ENCODE peak calls at places on chromosome 14, in nine cellular contexts. One of them, this sample, is unnamed.

GRCh38 chr14:79596531-79596930 is 614.8 kb downstream of the DIO2 start:
- DNase-seq in NCI-H1417: no peak
- DNase-seq in left ventricle myocardium superior: no peak
- DNase-seq in activated CD8-positive, alpha-beta T cell treated with anti-CD3 and anti-CD28 coated beads, Interleukin-2, amount 10 ng/mL, durations not matched to agents 7 days and 5 days: no peak
- DNase-seq in AG08396: peak; percentile 27
- DNase-seq in NCI-H446 treated with DMSO at 0.1 percent for 48 hours: no peak
- DNase-seq in neural progenitor cell: no peak
- DNase-seq in IMR-90: peak; percentile 88
- DNase-seq in adipocyte: no peak
- DNase-seq in this sample: peak; percentile 22

GRCh38 chr14:76741074-76741473 is 20.2 kb upstream of the VASH1 start:
- DNase-seq in NCI-H1417: no peak
- DNase-seq in left ventricle myocardium superior: no peak
- DNase-seq in activated CD8-positive, alpha-beta T cell treated with anti-CD3 and anti-CD28 coated beads, Interleukin-2, amount 10 ng/mL, durations not matched to agents 7 days and 5 days: no peak
- DNase-seq in AG08396: no peak
- DNase-seq in NCI-H446 treated with DMSO at 0.1 percent for 48 hours: no peak
- DNase-seq in neural progenitor cell: no peak
- DNase-seq in IMR-90: no peak
- DNase-seq in adipocyte: no peak
- DNase-seq in this sample: no peak

GRCh38 chr14:64757601-64758000 is 53.4 kb downstream of the PLEKHG3 start:
- DNase-seq in NCI-H1417: no peak
- DNase-seq in left ventricle myocardium superior: no peak
- DNase-seq in activated CD8-positive, alpha-beta T cell treated with anti-CD3 and anti-CD28 coated beads, Interleukin-2, amount 10 ng/mL, durations not matched to agents 7 days and 5 days: no peak
- DNase-seq in AG08396: no peak
- DNase-seq in NCI-H446 treated with DMSO at 0.1 percent for 48 hours: no peak
- DNase-seq in neural progenitor cell: no peak
- DNase-seq in IMR-90: no peak
- DNase-seq in adipocyte: no peak
- DNase-seq in this sample: no peak

GRCh38 chr14:89621009-89621421 is 204.0 kb upstream of the FOXN3 start:
- DNase-seq in NCI-H1417: no peak
- DNase-seq in left ventricle myocardium superior: no peak
- DNase-seq in activated CD8-positive, alpha-beta T cell treated with anti-CD3 and anti-CD28 coated beads, Interleukin-2, amount 10 ng/mL, durations not matched to agents 7 days and 5 days: peak; percentile 72
- DNase-seq in AG08396: no peak
- DNase-seq in NCI-H446 treated with DMSO at 0.1 percent for 48 hours: no peak
- DNase-seq in neural progenitor cell: no peak
- DNase-seq in IMR-90: no peak
- DNase-seq in adipocyte: no peak
- DNase-seq in this sample: no peak

GRCh38 chr14:54257424-54257823 is 139.4 kb upstream of the CDKN3 start:
- DNase-seq in NCI-H1417: no peak
- DNase-seq in left ventricle myocardium superior: no peak
- DNase-seq in activated CD8-positive, alpha-beta T cell treated with anti-CD3 and anti-CD28 coated beads, Interleukin-2, amount 10 ng/mL, durations not matched to agents 7 days and 5 days: no peak
- DNase-seq in AG08396: no peak
- DNase-seq in NCI-H446 treated with DMSO at 0.1 percent for 48 hours: no peak
- DNase-seq in neural progenitor cell: peak; percentile 95
- DNase-seq in IMR-90: no peak
- DNase-seq in adipocyte: no peak
- DNase-seq in this sample: no peak

GRCh38 chr14:96398432-96398831 is 6.5 kb downstream of the AK7 start:
- DNase-seq in NCI-H1417: no peak
- DNase-seq in left ventricle myocardium superior: no peak
- DNase-seq in activated CD8-positive, alpha-beta T cell treated with anti-CD3 and anti-CD28 coated beads, Interleukin-2, amount 10 ng/mL, durations not matched to agents 7 days and 5 days: no peak
- DNase-seq in AG08396: no peak
- DNase-seq in NCI-H446 treated with DMSO at 0.1 percent for 48 hours: no peak
- DNase-seq in neural progenitor cell: no peak
- DNase-seq in IMR-90: no peak
- DNase-seq in adipocyte: no peak
- DNase-seq in this sample: no peak

GRCh38 chr14:33679461-33680225 is 271.2 kb downstream of the EGLN3 start:
- DNase-seq in NCI-H1417: no peak
- DNase-seq in left ventricle myocardium superior: no peak
- DNase-seq in activated CD8-positive, alpha-beta T cell treated with anti-CD3 and anti-CD28 coated beads, Interleukin-2, amount 10 ng/mL, durations not matched to agents 7 days and 5 days: no peak
- DNase-seq in AG08396: no peak
- DNase-seq in NCI-H446 treated with DMSO at 0.1 percent for 48 hours: no peak
- DNase-seq in neural progenitor cell: no peak
- DNase-seq in IMR-90: peak; percentile 13
- DNase-seq in adipocyte: peak; percentile 61
- DNase-seq in this sample: no peak

GRCh38 chr14:68791078-68791983 is 1.5 kb downstream of the ZFP36L1 start:
- DNase-seq in NCI-H1417: no peak
- DNase-seq in left ventricle myocardium superior: peak; percentile 22
- DNase-seq in activated CD8-positive, alpha-beta T cell treated with anti-CD3 and anti-CD28 coated beads, Interleukin-2, amount 10 ng/mL, durations not matched to agents 7 days and 5 days: peak; percentile 52
- DNase-seq in AG08396: no peak
- DNase-seq in NCI-H446 treated with DMSO at 0.1 percent for 48 hours: no peak
- DNase-seq in neural progenitor cell: peak; percentile 76
- DNase-seq in IMR-90: no peak
- DNase-seq in adipocyte: peak; percentile 49
- DNase-seq in this sample: no peak

GRCh38 chr14:48251290-48251689 is 575.9 kb upstream of the MDGA2 start:
- DNase-seq in NCI-H1417: no peak
- DNase-seq in left ventricle myocardium superior: no peak
- DNase-seq in activated CD8-positive, alpha-beta T cell treated with anti-CD3 and anti-CD28 coated beads, Interleukin-2, amount 10 ng/mL, durations not matched to agents 7 days and 5 days: no peak
- DNase-seq in AG08396: no peak
- DNase-seq in NCI-H446 treated with DMSO at 0.1 percent for 48 hours: no peak
- DNase-seq in neural progenitor cell: no peak
- DNase-seq in IMR-90: no peak
- DNase-seq in adipocyte: no peak
- DNase-seq in this sample: no peak

GRCh38 chr14:96673706-96674105 is 123.5 kb upstream of the VRK1 start:
- DNase-seq in NCI-H1417: no peak
- DNase-seq in left ventricle myocardium superior: no peak
- DNase-seq in activated CD8-positive, alpha-beta T cell treated with anti-CD3 and anti-CD28 coated beads, Interleukin-2, amount 10 ng/mL, durations not matched to agents 7 days and 5 days: no peak
- DNase-seq in AG08396: no peak
- DNase-seq in NCI-H446 treated with DMSO at 0.1 percent for 48 hours: no peak
- DNase-seq in neural progenitor cell: no peak
- DNase-seq in IMR-90: no peak
- DNase-seq in adipocyte: no peak
- DNase-seq in this sample: no peak

GRCh38 chr14:100604709-100605108 is 17.5 kb upstream of the BEGAIN start:
- DNase-seq in NCI-H1417: no peak
- DNase-seq in left ventricle myocardium superior: no peak
- DNase-seq in activated CD8-positive, alpha-beta T cell treated with anti-CD3 and anti-CD28 coated beads, Interleukin-2, amount 10 ng/mL, durations not matched to agents 7 days and 5 days: no peak
- DNase-seq in AG08396: no peak
- DNase-seq in NCI-H446 treated with DMSO at 0.1 percent for 48 hours: no peak
- DNase-seq in neural progenitor cell: no peak
- DNase-seq in IMR-90: no peak
- DNase-seq in adipocyte: no peak
- DNase-seq in this sample: no peak

GRCh38 chr14:104118006-104118844 is 20.2 kb upstream of the KIF26A start:
- DNase-seq in NCI-H1417: no peak
- DNase-seq in left ventricle myocardium superior: peak; percentile 20
- DNase-seq in activated CD8-positive, alpha-beta T cell treated with anti-CD3 and anti-CD28 coated beads, Interleukin-2, amount 10 ng/mL, durations not matched to agents 7 days and 5 days: no peak
- DNase-seq in AG08396: no peak
- DNase-seq in NCI-H446 treated with DMSO at 0.1 percent for 48 hours: no peak
- DNase-seq in neural progenitor cell: no peak
- DNase-seq in IMR-90: no peak
- DNase-seq in adipocyte: no peak
- DNase-seq in this sample: no peak

GRCh38 chr14:47596860-47597259 is 78.5 kb downstream of the MDGA2 start:
- DNase-seq in NCI-H1417: no peak
- DNase-seq in left ventricle myocardium superior: no peak
- DNase-seq in activated CD8-positive, alpha-beta T cell treated with anti-CD3 and anti-CD28 coated beads, Interleukin-2, amount 10 ng/mL, durations not matched to agents 7 days and 5 days: no peak
- DNase-seq in AG08396: no peak
- DNase-seq in NCI-H446 treated with DMSO at 0.1 percent for 48 hours: no peak
- DNase-seq in neural progenitor cell: no peak
- DNase-seq in IMR-90: no peak
- DNase-seq in adipocyte: no peak
- DNase-seq in this sample: no peak

GRCh38 chr14:31265701-31266398 is 58.3 kb upstream of the HECTD1 start:
- DNase-seq in NCI-H1417: no peak
- DNase-seq in left ventricle myocardium superior: no peak
- DNase-seq in activated CD8-positive, alpha-beta T cell treated with anti-CD3 and anti-CD28 coated beads, Interleukin-2, amount 10 ng/mL, durations not matched to agents 7 days and 5 days: no peak
- DNase-seq in AG08396: no peak
- DNase-seq in NCI-H446 treated with DMSO at 0.1 percent for 48 hours: no peak
- DNase-seq in neural progenitor cell: no peak
- DNase-seq in IMR-90: peak; percentile 30
- DNase-seq in adipocyte: no peak
- DNase-seq in this sample: no peak

GRCh38 chr14:101707863-101708620 is 53.5 kb upstream of the PPP2R5C start:
- DNase-seq in NCI-H1417: no peak
- DNase-seq in left ventricle myocardium superior: no peak
- DNase-seq in activated CD8-positive, alpha-beta T cell treated with anti-CD3 and anti-CD28 coated beads, Interleukin-2, amount 10 ng/mL, durations not matched to agents 7 days and 5 days: no peak
- DNase-seq in AG08396: no peak
- DNase-seq in NCI-H446 treated with DMSO at 0.1 percent for 48 hours: no peak
- DNase-seq in neural progenitor cell: no peak
- DNase-seq in IMR-90: no peak
- DNase-seq in adipocyte: no peak
- DNase-seq in this sample: no peak

GRCh38 chr14:51157012-51157411 is 62.1 kb upstream of the TRIM9 start:
- DNase-seq in NCI-H1417: peak; percentile 27
- DNase-seq in left ventricle myocardium superior: no peak
- DNase-seq in activated CD8-positive, alpha-beta T cell treated with anti-CD3 and anti-CD28 coated beads, Interleukin-2, amount 10 ng/mL, durations not matched to agents 7 days and 5 days: no peak
- DNase-seq in AG08396: no peak
- DNase-seq in NCI-H446 treated with DMSO at 0.1 percent for 48 hours: peak; percentile 43
- DNase-seq in neural progenitor cell: no peak
- DNase-seq in IMR-90: peak; percentile 8
- DNase-seq in adipocyte: peak; percentile 8
- DNase-seq in this sample: no peak

GRCh38 chr14:50666772-50667490 is 1.2 kb downstream of the SAV1 start:
- DNase-seq in NCI-H1417: peak; percentile 33
- DNase-seq in left ventricle myocardium superior: no peak
- DNase-seq in activated CD8-positive, alpha-beta T cell treated with anti-CD3 and anti-CD28 coated beads, Interleukin-2, amount 10 ng/mL, durations not matched to agents 7 days and 5 days: peak; percentile 36
- DNase-seq in AG08396: peak; percentile 39
- DNase-seq in NCI-H446 treated with DMSO at 0.1 percent for 48 hours: no peak
- DNase-seq in neural progenitor cell: peak; percentile 71
- DNase-seq in IMR-90: peak; percentile 73
- DNase-seq in adipocyte: peak; percentile 83
- DNase-seq in this sample: no peak

GRCh38 chr14:91606851-91607250 is 96.7 kb upstream of the PPP4R3A start:
- DNase-seq in NCI-H1417: no peak
- DNase-seq in left ventricle myocardium superior: no peak
- DNase-seq in activated CD8-positive, alpha-beta T cell treated with anti-CD3 and anti-CD28 coated beads, Interleukin-2, amount 10 ng/mL, durations not matched to agents 7 days and 5 days: no peak
- DNase-seq in AG08396: no peak
- DNase-seq in NCI-H446 treated with DMSO at 0.1 percent for 48 hours: no peak
- DNase-seq in neural progenitor cell: no peak
- DNase-seq in IMR-90: no peak
- DNase-seq in adipocyte: peak; percentile 3
- DNase-seq in this sample: no peak

GRCh38 chr14:76779221-76780057 is 18.2 kb downstream of the VASH1 start:
- DNase-seq in NCI-H1417: no peak
- DNase-seq in left ventricle myocardium superior: no peak
- DNase-seq in activated CD8-positive, alpha-beta T cell treated with anti-CD3 and anti-CD28 coated beads, Interleukin-2, amount 10 ng/mL, durations not matched to agents 7 days and 5 days: no peak
- DNase-seq in AG08396: no peak
- DNase-seq in NCI-H446 treated with DMSO at 0.1 percent for 48 hours: no peak
- DNase-seq in neural progenitor cell: no peak
- DNase-seq in IMR-90: no peak
- DNase-seq in adipocyte: no peak
- DNase-seq in this sample: no peak

GRCh38 chr14:101893759-101894158 is 70.6 kb upstream of the DYNC1H1 start:
- DNase-seq in NCI-H1417: no peak
- DNase-seq in left ventricle myocardium superior: no peak
- DNase-seq in activated CD8-positive, alpha-beta T cell treated with anti-CD3 and anti-CD28 coated beads, Interleukin-2, amount 10 ng/mL, durations not matched to agents 7 days and 5 days: no peak
- DNase-seq in AG08396: no peak
- DNase-seq in NCI-H446 treated with DMSO at 0.1 percent for 48 hours: no peak
- DNase-seq in neural progenitor cell: no peak
- DNase-seq in IMR-90: no peak
- DNase-seq in adipocyte: no peak
- DNase-seq in this sample: no peak

GRCh38 chr14:101017806-101018560 is 114.5 kb upstream of the RTL1 start:
- DNase-seq in NCI-H1417: no peak
- DNase-seq in left ventricle myocardium superior: no peak
- DNase-seq in activated CD8-positive, alpha-beta T cell treated with anti-CD3 and anti-CD28 coated beads, Interleukin-2, amount 10 ng/mL, durations not matched to agents 7 days and 5 days: no peak
- DNase-seq in AG08396: no peak
- DNase-seq in NCI-H446 treated with DMSO at 0.1 percent for 48 hours: no peak
- DNase-seq in neural progenitor cell: no peak
- DNase-seq in IMR-90: no peak
- DNase-seq in adipocyte: no peak
- DNase-seq in this sample: no peak

GRCh38 chr14:71803539-71804260 is 128.5 kb upstream of the RGS6 start:
- DNase-seq in NCI-H1417: no peak
- DNase-seq in left ventricle myocardium superior: no peak
- DNase-seq in activated CD8-positive, alpha-beta T cell treated with anti-CD3 and anti-CD28 coated beads, Interleukin-2, amount 10 ng/mL, durations not matched to agents 7 days and 5 days: no peak
- DNase-seq in AG08396: no peak
- DNase-seq in NCI-H446 treated with DMSO at 0.1 percent for 48 hours: no peak
- DNase-seq in neural progenitor cell: no peak
- DNase-seq in IMR-90: peak; percentile 68
- DNase-seq in adipocyte: peak; percentile 77
- DNase-seq in this sample: no peak

GRCh38 chr14:53613404-53614253 is 343.0 kb downstream of the BMP4 start:
- DNase-seq in NCI-H1417: peak; percentile 37
- DNase-seq in left ventricle myocardium superior: no peak
- DNase-seq in activated CD8-positive, alpha-beta T cell treated with anti-CD3 and anti-CD28 coated beads, Interleukin-2, amount 10 ng/mL, durations not matched to agents 7 days and 5 days: no peak
- DNase-seq in AG08396: peak; percentile 43
- DNase-seq in NCI-H446 treated with DMSO at 0.1 percent for 48 hours: peak; percentile 35
- DNase-seq in neural progenitor cell: peak; percentile 78
- DNase-seq in IMR-90: peak; percentile 90
- DNase-seq in adipocyte: no peak
- DNase-seq in this sample: no peak

GRCh38 chr14:104933721-104934379 is 9.2 kb downstream of the PLD4 start:
- DNase-seq in NCI-H1417: no peak
- DNase-seq in left ventricle myocardium superior: no peak
- DNase-seq in activated CD8-positive, alpha-beta T cell treated with anti-CD3 and anti-CD28 coated beads, Interleukin-2, amount 10 ng/mL, durations not matched to agents 7 days and 5 days: no peak
- DNase-seq in AG08396: peak; percentile 22
- DNase-seq in NCI-H446 treated with DMSO at 0.1 percent for 48 hours: no peak
- DNase-seq in neural progenitor cell: no peak
- DNase-seq in IMR-90: no peak
- DNase-seq in adipocyte: peak; percentile 15
- DNase-seq in this sample: no peak

GRCh38 chr14:77508876-77509275 is 10.3 kb upstream of the ISM2 start:
- DNase-seq in NCI-H1417: no peak
- DNase-seq in left ventricle myocardium superior: no peak
- DNase-seq in activated CD8-positive, alpha-beta T cell treated with anti-CD3 and anti-CD28 coated beads, Interleukin-2, amount 10 ng/mL, durations not matched to agents 7 days and 5 days: no peak
- DNase-seq in AG08396: no peak
- DNase-seq in NCI-H446 treated with DMSO at 0.1 percent for 48 hours: no peak
- DNase-seq in neural progenitor cell: no peak
- DNase-seq in IMR-90: no peak
- DNase-seq in adipocyte: no peak
- DNase-seq in this sample: no peak

GRCh38 chr14:67999290-67999689 is 179.7 kb downstream of the RAD51B start:
- DNase-seq in NCI-H1417: no peak
- DNase-seq in left ventricle myocardium superior: no peak
- DNase-seq in activated CD8-positive, alpha-beta T cell treated with anti-CD3 and anti-CD28 coated beads, Interleukin-2, amount 10 ng/mL, durations not matched to agents 7 days and 5 days: no peak
- DNase-seq in AG08396: no peak
- DNase-seq in NCI-H446 treated with DMSO at 0.1 percent for 48 hours: no peak
- DNase-seq in neural progenitor cell: no peak
- DNase-seq in IMR-90: peak; percentile 78
- DNase-seq in adipocyte: peak; percentile 57
- DNase-seq in this sample: no peak

GRCh38 chr14:62206456-62206855 is 444.2 kb downstream of the SNAPC1 start:
- DNase-seq in NCI-H1417: no peak
- DNase-seq in left ventricle myocardium superior: no peak
- DNase-seq in activated CD8-positive, alpha-beta T cell treated with anti-CD3 and anti-CD28 coated beads, Interleukin-2, amount 10 ng/mL, durations not matched to agents 7 days and 5 days: no peak
- DNase-seq in AG08396: no peak
- DNase-seq in NCI-H446 treated with DMSO at 0.1 percent for 48 hours: no peak
- DNase-seq in neural progenitor cell: no peak
- DNase-seq in IMR-90: peak; percentile 54
- DNase-seq in adipocyte: peak; percentile 31
- DNase-seq in this sample: no peak

GRCh38 chr14:95515080-95515489 is 1.4 kb downstream of the SYNE3 start:
- DNase-seq in NCI-H1417: no peak
- DNase-seq in left ventricle myocardium superior: peak; percentile 78
- DNase-seq in activated CD8-positive, alpha-beta T cell treated with anti-CD3 and anti-CD28 coated beads, Interleukin-2, amount 10 ng/mL, durations not matched to agents 7 days and 5 days: no peak
- DNase-seq in AG08396: peak; percentile 56
- DNase-seq in NCI-H446 treated with DMSO at 0.1 percent for 48 hours: peak; percentile 40
- DNase-seq in neural progenitor cell: peak; percentile 58
- DNase-seq in IMR-90: no peak
- DNase-seq in adipocyte: peak; percentile 85
- DNase-seq in this sample: no peak

GRCh38 chr14:101813833-101814232 is 52.3 kb downstream of the PPP2R5C start:
- DNase-seq in NCI-H1417: no peak
- DNase-seq in left ventricle myocardium superior: no peak
- DNase-seq in activated CD8-positive, alpha-beta T cell treated with anti-CD3 and anti-CD28 coated beads, Interleukin-2, amount 10 ng/mL, durations not matched to agents 7 days and 5 days: no peak
- DNase-seq in AG08396: no peak
- DNase-seq in NCI-H446 treated with DMSO at 0.1 percent for 48 hours: no peak
- DNase-seq in neural progenitor cell: no peak
- DNase-seq in IMR-90: no peak
- DNase-seq in adipocyte: no peak
- DNase-seq in this sample: no peak

GRCh38 chr14:104248203-104249055 is 110.0 kb downstream of the KIF26A start:
- DNase-seq in NCI-H1417: no peak
- DNase-seq in left ventricle myocardium superior: no peak
- DNase-seq in activated CD8-positive, alpha-beta T cell treated with anti-CD3 and anti-CD28 coated beads, Interleukin-2, amount 10 ng/mL, durations not matched to agents 7 days and 5 days: no peak
- DNase-seq in AG08396: no peak
- DNase-seq in NCI-H446 treated with DMSO at 0.1 percent for 48 hours: no peak
- DNase-seq in neural progenitor cell: no peak
- DNase-seq in IMR-90: no peak
- DNase-seq in adipocyte: no peak
- DNase-seq in this sample: no peak

GRCh38 chr14:24268225-24268624 is 3.2 kb downstream of the RABGGTA start:
- DNase-seq in NCI-H1417: no peak
- DNase-seq in left ventricle myocardium superior: no peak
- DNase-seq in activated CD8-positive, alpha-beta T cell treated with anti-CD3 and anti-CD28 coated beads, Interleukin-2, amount 10 ng/mL, durations not matched to agents 7 days and 5 days: no peak
- DNase-seq in AG08396: no peak
- DNase-seq in NCI-H446 treated with DMSO at 0.1 percent for 48 hours: no peak
- DNase-seq in neural progenitor cell: no peak
- DNase-seq in IMR-90: no peak
- DNase-seq in adipocyte: no peak
- DNase-seq in this sample: no peak